ENCODE peak calls at places on chromosomes 13 and 19, in six cellular contexts. E, Y, V, H, M and G are unnamed samples.

GRCh38 chr13:99371956-99372355 is 64.8 kb upstream of the GPR183 start:
- DNase-seq in E (no peak), V (no peak), Y (peak), H (no peak), M (no peak), G (peak)

GRCh38 chr19:53101518-53101917 is 1.7 kb downstream of the ZNF160 start:
- DNase-seq in M (peak), Y (no peak), H (no peak), V (no peak), E (no peak), G (no peak)

GRCh38 chr19:8655340-8655709 is 24.9 kb downstream of the NFILZ start:
- DNase-seq in E (no peak), H (no peak), Y (peak), M (no peak), V (no peak), G (no peak)

GRCh38 chr13:77620138-77620537 is 77.3 kb upstream of the SLAIN1 start:
- DNase-seq in M (no peak), E (no peak), Y (no peak), H (no peak), V (no peak), G (no peak)

GRCh38 chr19:55554749-55555152 is 9.4 kb upstream of the SBK3 start:
- DNase-seq in Y (no peak), E (no peak), H (no peak), V (no peak), M (no peak), G (no peak)

GRCh38 chr19:49925486-49925885 is 3.5 kb upstream of the ATF5 start:
- DNase-seq in E (no peak), Y (no peak), H (no peak), V (no peak), M (no peak), G (no peak)

GRCh38 chr19:33962161-33962560 is 165.5 kb downstream of the KCTD15 start:
- DNase-seq in M (no peak), Y (no peak), H (no peak), V (no peak), E (no peak), G (no peak)

GRCh38 chr13:107117327-107118012 is 549.5 kb upstream of the ARGLU1 start:
- DNase-seq in V (no peak), Y (no peak), H (no peak), E (no peak), M (peak), G (no peak)

GRCh38 chr13:30572859-30573275 is 44.9 kb upstream of the USPL1 start:
- DNase-seq in Y (no peak), V (no peak), H (no peak), M (peak), E (no peak), G (no peak)

GRCh38 chr19:7611541-7612279 is 16.0 kb downstream of the CAMSAP3 start:
- DNase-seq in E (no peak), V (no peak), H (no peak), M (no peak), Y (no peak), G (no peak)

GRCh38 chr13:103812966-103813365 is 746.7 kb upstream of the SLC10A2 start:
- DNase-seq in E (no peak), M (no peak), Y (no peak), V (no peak), H (no peak), G (no peak)

GRCh38 chr19:48812094-48812929 is 1.5 kb upstream of the BCAT2 start:
- DNase-seq in V (peak), M (peak), Y (peak), E (peak), H (peak), G (peak)

GRCh38 chr19:53707278-53707677 is 75.5 kb downstream of the DPRX start:
- DNase-seq in M (no peak), V (no peak), Y (no peak), H (no peak), E (no peak), G (no peak)

GRCh38 chr19:18975011-18975410 is 34.0 kb upstream of the HOMER3 start:
- DNase-seq in M (no peak), Y (no peak), E (no peak), V (no peak), H (no peak), G (no peak)

GRCh38 chr19:10554760-10555612 is 10.8 kb downstream of the KRI1 start:
- DNase-seq in Y (no peak), V (no peak), M (no peak), E (no peak), H (no peak), G (no peak)

GRCh38 chr19:51754106-51754505 is 2.4 kb upstream of the FPR1 start:
- DNase-seq in H (no peak), V (no peak), E (no peak), M (no peak), Y (no peak), G (no peak)

GRCh38 chr13:29301027-29301426 is 294.5 kb downstream of the SLC7A1 start:
- DNase-seq in V (no peak), Y (no peak), M (no peak), E (no peak), H (no peak), G (no peak)

GRCh38 chr13:67130444-67130843 is 99.7 kb downstream of the PCDH9 start:
- DNase-seq in E (no peak), Y (no peak), H (no peak), V (no peak), M (no peak), G (no peak)

GRCh38 chr13:114024603-114025431 is 50.9 kb upstream of the C13orf46 start:
- DNase-seq in M (no peak), V (no peak), E (no peak), Y (no peak), H (no peak), G (no peak)

GRCh38 chr13:110017379-110017778 is 231.0 kb upstream of the IRS2 start:
- DNase-seq in M (peak), E (peak), V (no peak), H (no peak), Y (no peak), G (no peak)

GRCh38 chr13:75194717-75195116 is 287.3 kb downstream of the TBC1D4 start:
- DNase-seq in Y (no peak), H (no peak), M (no peak), V (peak), E (no peak), G (no peak)

GRCh38 chr13:112831801-112832200 is 137.2 kb upstream of the MCF2L start:
- DNase-seq in Y (no peak), M (no peak), V (no peak), E (no peak), H (no peak), G (no peak)

GRCh38 chr19:7832781-7833180 is 2.8 kb downstream of the EVI5L start:
- DNase-seq in Y (no peak), V (no peak), H (no peak), M (peak), E (no peak), G (no peak)

GRCh38 chr13:25478186-25478585 is 106.4 kb downstream of the ATP8A2 start:
- DNase-seq in M (no peak), V (no peak), E (no peak), H (no peak), Y (no peak), G (no peak)

GRCh38 chr19:4120531-4120930 is 3.4 kb downstream of the MAP2K2 start:
- DNase-seq in E (no peak), V (no peak), H (no peak), Y (no peak), M (peak), G (no peak)

GRCh38 chr13:71864094-71864980 is 2.7 kb downstream of the DACH1 start:
- DNase-seq in V (peak), H (peak), Y (peak), E (no peak), M (no peak), G (peak)

GRCh38 chr13:42574435-42575311 is 721 bp downstream of the TNFSF11 start:
- DNase-seq in E (no peak), M (no peak), Y (peak), V (no peak), H (no peak), G (no peak)

GRCh38 chr13:113848431-113849260 is 15.2 kb downstream of the GAS6 start:
- DNase-seq in M (no peak), V (no peak), H (no peak), E (no peak), Y (peak), G (no peak)

GRCh38 chr19:16825312-16826168 is 3.7 kb upstream of the SIN3B start:
- DNase-seq in H (no peak), E (no peak), V (peak), M (peak), Y (no peak), G (peak)

GRCh38 chr19:14728595-14728994 is 38.7 kb downstream of the ZNF333 start:
- DNase-seq in Y (no peak), M (no peak), V (no peak), H (no peak), E (no peak), G (no peak)

GRCh38 chr19:524062-524674 is 7.4 kb upstream of the CDC34 start:
- DNase-seq in M (no peak), E (no peak), H (no peak), V (no peak), Y (no peak), G (no peak)

GRCh38 chr19:16441661-16442071 is 30.1 kb downstream of the EPS15L1 start:
- DNase-seq in Y (peak), V (no peak), M (no peak), H (peak), E (no peak), G (no peak)

GRCh38 chr19:32599736-32600157 is 18.8 kb downstream of the PDCD5 start:
- DNase-seq in E (no peak), H (peak), M (peak), Y (no peak), V (no peak), G (no peak)

GRCh38 chr13:48580185-48580803 is 47.4 kb upstream of the RCBTB2 start:
- DNase-seq in V (peak), H (peak), E (peak), M (peak), Y (peak), G (no peak)

GRCh38 chr13:23098508-23098907 is 82.3 kb upstream of the SGCG start:
- DNase-seq in Y (no peak), V (no peak), M (no peak), H (no peak), E (no peak), G (no peak)

GRCh38 chr19:13794388-13794751 is 873 bp upstream of the ZSWIM4 start:
- DNase-seq in E (no peak), Y (no peak), V (peak), M (peak), H (no peak), G (no peak)

GRCh38 chr19:50329146-50329925 is at the start of gene KCNC3:
- DNase-seq in M (peak), Y (peak), V (peak), E (peak), H (peak), G (peak)

GRCh38 chr19:55358943-55359908 is 3.8 kb downstream of the GARIN5B start:
- DNase-seq in V (no peak), H (no peak), E (no peak), M (no peak), Y (no peak), G (no peak)

GRCh38 chr13:49082653-49083536 is 107.2 kb downstream of the FNDC3A start:
- DNase-seq in E (no peak), M (peak), V (no peak), Y (no peak), H (no peak), G (no peak)

GRCh38 chr13:27712421-27712820 is 79.9 kb upstream of the GSX1 start:
- DNase-seq in M (no peak), H (peak), V (peak), E (no peak), Y (no peak), G (no peak)